ENCODE peak calls at places on chromosomes 6 and 20, in nine cellular contexts. W is BJ; D is AML-193; Y is Kasumi-1; H is effector CD4-positive, alpha-beta T cell; A is amniotic stem cell; R is stimulated activated CD4-positive, alpha-beta T cell treated with anti-CD3 and anti-CD28 coated beads, Interleukin-4, amount 100 ng/mL, for 4 hours; O is GM04504; G is keratinocyte. V is an unnamed sample.

GRCh38 chr6:32178547-32179440 is 589 bp downstream of the RNF5 start:
- DNase-seq in A (no peak), G (no peak), D (no peak), R (no peak), W (no peak), Y (peak), H (no peak), O (no peak), V (no peak)

GRCh38 chr6:74870403-74870802 is 335.4 kb downstream of the COL12A1 start:
- DNase-seq in G (no peak), O (no peak), W (peak), A (no peak), Y (peak), R (no peak), H (no peak), D (no peak), V (peak)

GRCh38 chr6:39360378-39360777 is 37.9 kb upstream of the KCNK16 start:
- DNase-seq in O (no peak), H (no peak), G (no peak), A (no peak), D (no peak), W (no peak), R (no peak), Y (no peak), V (no peak)

GRCh38 chr20:19976595-19977372 is 40.4 kb upstream of the NAA20 start:
- DNase-seq in W (peak), A (peak), R (no peak), D (no peak), G (no peak), O (peak), Y (no peak), H (no peak), V (peak)

GRCh38 chr20:53942121-53942816 is 128.1 kb downstream of the BCAS1 start:
- DNase-seq in A (no peak), R (no peak), H (no peak), D (no peak), G (no peak), O (no peak), Y (no peak), W (no peak), V (no peak)

GRCh38 chr6:170091000-170091638 is 199.8 kb downstream of the DLL1 start:
- DNase-seq in W (no peak), G (no peak), O (no peak), D (no peak), A (no peak), R (no peak), H (no peak), Y (no peak), V (no peak)

GRCh38 chr6:43767553-43768505 is 2.2 kb upstream of the VEGFA start:
- DNase-seq in O (no peak), D (no peak), H (no peak), Y (no peak), W (no peak), A (no peak), R (no peak), G (no peak), V (no peak)

GRCh38 chr20:17957505-17958325 is 10.9 kb downstream of the SNX5 start:
- DNase-seq in R (no peak), H (no peak), O (no peak), Y (no peak), W (no peak), A (no peak), G (no peak), D (no peak), V (no peak)

GRCh38 chr20:23879811-23880374 is 345 bp upstream of the CST5 start:
- DNase-seq in W (no peak), G (no peak), R (no peak), Y (no peak), O (no peak), A (no peak), H (no peak), D (no peak), V (peak)

GRCh38 chr20:11686900-11687543 is 230.7 kb upstream of the BTBD3 start:
- DNase-seq in W (no peak), R (no peak), A (no peak), D (no peak), H (no peak), Y (no peak), G (no peak), O (no peak), V (no peak)

GRCh38 chr20:63210011-63210605 is 5.8 kb downstream of the YTHDF1 start:
- DNase-seq in W (no peak), Y (no peak), R (no peak), A (no peak), H (no peak), D (no peak), G (peak), O (no peak), V (no peak)

GRCh38 chr6:33622456-33623431 is 1.6 kb downstream of the ITPR3 start:
- DNase-seq in D (no peak), O (no peak), W (no peak), A (no peak), Y (no peak), H (no peak), R (no peak), G (no peak), V (peak)

GRCh38 chr6:148501178-148501590 is 158.5 kb downstream of the SASH1 start:
- DNase-seq in G (peak), D (no peak), R (no peak), Y (no peak), O (peak), A (no peak), H (no peak), W (peak), V (peak)

GRCh38 chr20:58906894-58907293 is 54.4 kb downstream of the GNAS start:
- DNase-seq in H (no peak), W (no peak), R (no peak), Y (no peak), A (peak), O (no peak), G (no peak), D (no peak), V (peak)

GRCh38 chr6:36740818-36741179 is 43.2 kb downstream of the RAB44 start:
- DNase-seq in H (no peak), O (no peak), W (no peak), D (no peak), R (no peak), Y (no peak), A (no peak), G (no peak), V (no peak)

GRCh38 chr6:75842191-75842590 is 93.2 kb downstream of the MYO6 start:
- DNase-seq in D (no peak), Y (peak), O (no peak), A (no peak), W (no peak), H (no peak), G (no peak), R (no peak), V (no peak)

GRCh38 chr6:152723398-152723797 is 25.7 kb downstream of the MYCT1 start:
- DNase-seq in W (no peak), D (no peak), A (no peak), O (peak), G (no peak), R (no peak), Y (no peak), H (no peak), V (peak)

GRCh38 chr6:97705568-97705967 is 422.6 kb upstream of the MMS22L start:
- DNase-seq in R (no peak), G (no peak), D (no peak), W (no peak), Y (peak), O (no peak), A (no peak), H (no peak), V (peak)

GRCh38 chr20:58822748-58823730 is 27.7 kb downstream of the GNAS-AS1 start:
- DNase-seq in Y (no peak), R (no peak), H (no peak), W (no peak), A (no peak), O (no peak), D (no peak), G (no peak), V (no peak)

GRCh38 chr6:125421853-125422252 is 120.1 kb upstream of the HDDC2 start:
- DNase-seq in D (no peak), R (no peak), W (no peak), H (no peak), A (no peak), O (no peak), G (no peak), Y (no peak), V (peak)

GRCh38 chr6:127397729-127398609 is 54.6 kb upstream of the ECHDC1 start:
- DNase-seq in H (no peak), W (no peak), A (no peak), Y (no peak), R (no peak), G (no peak), D (no peak), O (no peak), V (no peak)

GRCh38 chr6:145067430-145067829 is 667.9 kb downstream of the EPM2A start:
- DNase-seq in O (peak), R (no peak), A (no peak), D (no peak), W (peak), G (no peak), Y (no peak), H (no peak), V (no peak)

V was measured in HT1080.